ENCODE peak calls at places on chromosomes 11 and 22, in five cellular contexts. V is SJSA1, O is breast epithelium, D is IMR-90, Q is ascending aorta. A is an unnamed sample.

GRCh38 chr11:95922099-95922498 is 1.8 kb downstream of the MTMR2 start:
- DNase-seq in D (no peak), O (no peak), Q (no peak), V (no peak), A (no peak)

GRCh38 chr22:47395481-47395880 is 633.0 kb downstream of the TBC1D22A start:
- DNase-seq in V (peak), Q (no peak), O (no peak), D (peak), A (no peak)

GRCh38 chr11:117600976-117601708 is 195.9 kb downstream of the DSCAML1 start:
- DNase-seq in Q (no peak), O (no peak), V (no peak), D (no peak), A (no peak)

GRCh38 chr22:20115691-20116375 is at the start of gene RANBP1:
- DNase-seq in Q (no peak), O (no peak), V (no peak), D (no peak), A (no peak)

GRCh38 chr11:123306531-123306930 is 111.5 kb upstream of the CLMP start:
- DNase-seq in V (no peak), Q (no peak), D (no peak), O (no peak), A (no peak)

GRCh38 chr11:20008870-20009644 is 151.2 kb downstream of the DBX1 start:
- DNase-seq in O (no peak), D (no peak), Q (no peak), V (no peak), A (no peak)

GRCh38 chr11:43942651-43943356 is 367 bp downstream of the C11orf96 start:
- DNase-seq in O (no peak), V (peak), Q (no peak), D (peak), A (no peak)

GRCh38 chr11:109697140-109697843 is 275.3 kb downstream of the C11orf87 start:
- DNase-seq in D (peak), O (no peak), Q (no peak), V (peak), A (no peak)

DNA sequence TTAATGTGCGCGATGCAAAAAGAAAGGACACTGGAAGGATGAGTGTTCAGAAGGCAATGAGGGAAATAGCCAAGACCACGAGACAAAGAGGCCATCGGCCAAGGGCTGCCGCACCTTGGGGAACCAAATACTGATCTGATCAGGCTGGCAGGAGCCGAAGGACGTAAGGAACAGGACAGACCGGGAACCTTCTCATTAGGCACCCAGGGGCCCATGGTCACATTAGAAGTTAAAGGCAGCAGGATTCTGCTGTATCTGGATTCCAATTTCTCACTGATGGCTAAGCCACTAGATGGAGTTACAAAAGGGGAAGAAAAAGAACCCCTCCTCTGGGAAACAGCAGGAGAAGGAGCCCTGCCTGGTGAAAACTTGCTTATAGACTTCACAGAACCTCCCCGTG is 28.8 kb upstream of the CPT1A start:
- DNase-seq in Q (no peak), O (no peak), V (peak), D (no peak), A (no peak)
- H3K4me3 ChIP-seq in Q (peak), O (peak), V (peak), D (no peak), A (peak)

GRCh38 chr22:26168934-26169311 is 339 bp upstream of the SEZ6L start:
- DNase-seq in Q (no peak), O (no peak), D (no peak), V (no peak), A (peak)

GRCh38 chr22:26168199-26168915 is 905 bp upstream of the SEZ6L start:
- DNase-seq in O (no peak), V (no peak), D (no peak), Q (no peak), A (no peak)

GRCh38 chr22:26170795-26171194 is 1.5 kb downstream of the SEZ6L start:
- DNase-seq in V (no peak), D (no peak), Q (no peak), O (no peak), A (peak)

GRCh38 chr22:26169312-26170111 is at the start of gene SEZ6L:
- DNase-seq in O (no peak), D (no peak), V (no peak), Q (no peak), A (no peak)

DNA sequence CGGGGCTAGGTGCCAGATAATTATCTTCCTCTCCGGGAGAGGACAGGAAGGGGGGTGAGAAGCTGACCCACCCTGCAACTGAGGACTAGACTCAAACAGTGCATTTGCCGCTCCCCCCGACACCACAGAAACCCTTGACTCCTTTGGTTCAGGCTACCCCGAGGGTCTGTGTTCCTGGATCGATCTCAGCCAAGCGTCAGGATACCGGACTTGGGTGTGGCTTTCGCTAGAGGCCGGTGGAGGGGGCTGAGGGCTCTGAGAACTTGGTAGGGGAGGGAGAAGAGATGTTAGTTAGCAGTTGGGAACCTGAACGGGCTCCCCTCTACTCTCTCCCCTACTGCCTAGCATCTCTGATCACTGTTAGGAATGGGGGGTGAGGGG is 840 bp downstream of the SEZ6L start:
- DNase-seq in O (no peak), D (no peak), Q (no peak), V (no peak), A (no peak)
- H3K4me3 ChIP-seq in O (peak), D (no peak), Q (peak), V (no peak), A (peak)

DNA sequence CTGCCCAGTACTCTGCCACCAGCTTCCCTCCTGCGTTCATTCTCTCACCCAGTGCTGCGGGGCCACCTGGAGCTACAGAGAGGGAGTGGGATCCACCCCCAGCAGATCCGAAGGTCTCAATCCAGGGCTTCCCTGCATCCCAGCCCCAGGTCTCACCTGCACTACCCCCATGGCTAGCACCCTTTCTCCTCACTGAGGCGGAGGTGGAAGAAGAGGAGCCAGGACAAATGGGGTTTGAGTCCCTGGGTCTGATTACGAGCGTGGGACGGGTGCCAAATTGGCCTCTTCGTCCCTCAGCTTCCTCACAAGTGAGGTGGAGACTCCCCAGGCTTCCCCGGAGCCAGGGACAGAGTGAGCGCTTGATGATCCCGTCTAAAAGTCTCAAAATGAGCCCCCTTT is 64.2 kb downstream of the NFAM1 start:
- DNase-seq in O (no peak), Q (no peak), V (no peak), D (no peak), A (no peak)
- H3K4me3 ChIP-seq in O (peak), Q (peak), V (no peak), D (no peak), A (peak)

GRCh38 chr22:30541979-30542810 is 4.3 kb downstream of the SEC14L6 start:
- DNase-seq in Q (no peak), O (no peak), V (no peak), D (no peak), A (no peak)
- H3K4me3 ChIP-seq in Q (peak), O (peak), V (no peak), D (no peak), A (peak)

GRCh38 chr22:49849161-49850020 is 4.3 kb upstream of the ZBED4 start:
- DNase-seq in V (no peak), D (no peak), Q (no peak), O (no peak), A (no peak)
- H3K4me3 ChIP-seq in V (no peak), D (peak), Q (peak), O (peak), A (peak)

GRCh38 chr11:119055901-119056300 is 1.1 kb downstream of the HYOU1 start:
- DNase-seq in O (no peak), V (no peak), Q (no peak), D (peak), A (no peak)
- H3K4me3 ChIP-seq in O (peak), V (peak), Q (peak), D (peak), A (peak)

DNA sequence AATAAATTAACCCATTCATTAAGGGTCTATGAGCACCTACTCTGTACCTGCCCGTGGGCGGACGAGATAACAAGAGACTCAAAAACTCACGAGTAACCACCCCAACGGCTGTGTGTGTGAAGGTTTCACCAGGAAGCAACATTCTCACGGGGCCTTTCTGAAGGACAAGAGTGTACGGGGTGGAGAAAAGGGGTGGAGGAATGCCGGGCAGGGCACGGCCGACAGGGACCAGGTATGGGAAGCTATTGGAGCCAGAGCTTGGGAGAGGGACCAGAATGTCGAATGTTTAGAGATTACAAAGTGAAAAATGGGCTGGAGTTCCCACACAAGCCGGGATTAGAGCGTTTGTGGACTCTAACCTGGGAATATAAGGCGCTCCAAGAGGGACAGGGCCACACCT is 1.6 kb downstream of the KMT5B start:
- DNase-seq in Q (no peak), V (no peak), O (peak), D (no peak), A (no peak)
- H3K4me3 ChIP-seq in Q (peak), V (no peak), O (peak), D (no peak), A (peak)

DNA sequence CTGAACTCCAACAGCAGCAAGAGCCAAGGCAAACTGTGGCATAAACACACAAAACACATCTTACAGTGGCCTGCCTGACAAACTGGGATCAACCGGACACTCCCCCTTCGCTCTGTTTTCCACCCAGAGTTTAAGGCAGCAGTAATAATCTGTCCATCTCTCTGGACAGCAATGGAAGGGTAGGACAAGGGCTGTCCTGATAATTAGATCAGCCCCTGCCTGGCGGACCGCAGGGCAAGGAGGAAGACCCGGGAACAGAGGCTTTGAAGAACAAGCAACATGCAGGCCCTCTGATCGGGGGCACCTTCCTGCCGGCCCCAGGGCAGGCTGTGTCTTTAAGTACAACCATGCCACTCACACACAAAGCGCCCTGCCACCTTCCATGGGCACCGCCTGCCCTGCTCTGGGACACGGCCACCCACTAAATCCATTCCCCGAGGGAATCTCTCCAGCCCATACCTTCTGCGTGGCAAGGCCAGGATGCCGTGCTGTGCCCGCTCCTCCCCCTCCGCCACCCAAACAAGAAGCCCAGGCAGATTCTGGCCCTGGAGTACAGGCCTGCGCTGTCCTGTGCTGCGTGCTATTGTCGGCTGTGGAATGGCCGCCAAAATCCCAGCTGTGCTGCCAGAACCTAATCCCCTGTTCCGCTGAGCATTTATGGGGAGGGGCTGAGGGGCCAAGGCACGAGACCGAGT is 38.8 kb downstream of the NUMA1 start:
- DNase-seq in Q (peak), O (peak), V (peak), D (peak), A (peak)
- H3K4me3 ChIP-seq in Q (peak), O (peak), V (peak), D (peak), A (peak)

GRCh38 chr11:2864890-2865289 is 20.7 kb downstream of the CDKN1C start:
- DNase-seq in D (no peak), V (no peak), Q (no peak), O (no peak), A (no peak)

GRCh38 chr11:2866178-2866577 is 19.4 kb downstream of the CDKN1C start:
- DNase-seq in Q (no peak), V (no peak), D (no peak), O (no peak), A (no peak)

GRCh38 chr11:2860636-2861035 is 24.9 kb downstream of the CDKN1C start:
- DNase-seq in V (no peak), O (no peak), Q (no peak), D (peak), A (no peak)

GRCh38 chr11:2862395-2862949 is 23.1 kb downstream of the CDKN1C start:
- DNase-seq in O (no peak), Q (no peak), D (no peak), V (no peak), A (no peak)

GRCh38 chr11:2862950-2863618 is 22.5 kb downstream of the CDKN1C start:
- DNase-seq in Q (no peak), V (no peak), D (peak), O (no peak), A (no peak)
- H3K4me3 ChIP-seq in Q (peak), V (no peak), D (no peak), O (peak), A (peak)

A was measured in dorsolateral prefrontal cortex.